ENCODE peak calls at places on chromosomes 2 and 18, in four cellular contexts. I is heart right ventricle; J is psoas muscle; S is CD4-positive, alpha-beta T cell. T is an unnamed sample.
A peak's percentile ranks its signal among the peaks of the same experiment; 100 is the strongest.

GRCh38 chr2:74724496-74724895 is 70.4 kb downstream of the SEMA4F start:
- DNase-seq in S (no peak), I (no peak), J (no peak), T (no peak)

GRCh38 chr2:100936972-100937542 is 65.0 kb upstream of the RPL31 start:
- DNase-seq in S (no peak), I (no peak), J (no peak), T (no peak)

GRCh38 chr2:230765611-230766300 is 53.1 kb downstream of the CAB39 start:
- DNase-seq in J (no peak), I (no peak), S (no peak), T (no peak)

GRCh38 chr2:241816431-241817121 is 7.6 kb downstream of the NEU4 start:
- DNase-seq in S (no peak), I (no peak), J (peak; percentile 17), T (no peak)

GRCh38 chr2:230668939-230669303 is 43.7 kb upstream of the CAB39 start:
- DNase-seq in J (no peak), S (no peak), I (no peak), T (no peak)

GRCh38 chr2:11073791-11074190 is 81.5 kb upstream of the SLC66A3 start:
- DNase-seq in S (no peak), I (no peak), J (no peak), T (no peak)

GRCh38 chr2:61604433-61604832 is 66.3 kb upstream of the XPO1 start:
- DNase-seq in J (no peak), S (no peak), I (no peak), T (no peak)

GRCh38 chr2:51068237-51068636 is 36.3 kb upstream of the NRXN1 start:
- DNase-seq in S (no peak), I (no peak), J (no peak), T (no peak)

GRCh38 chr2:208147759-208148158 is 1.8 kb upstream of the CRYGB start:
- DNase-seq in I (no peak), S (no peak), J (no peak), T (no peak)

GRCh38 chr2:239717319-239717675 is 307.8 kb downstream of the NDUFA10 start:
- DNase-seq in J (no peak), I (no peak), S (no peak), T (no peak)

GRCh38 chr2:144330951-144331651 is 188.8 kb downstream of the ZEB2 start:
- DNase-seq in I (no peak), J (no peak), S (no peak), T (no peak)

GRCh38 chr2:17375262-17375661 is 143.0 kb downstream of the RAD51AP2 start:
- DNase-seq in S (no peak), I (no peak), J (no peak), T (no peak)

DNA sequence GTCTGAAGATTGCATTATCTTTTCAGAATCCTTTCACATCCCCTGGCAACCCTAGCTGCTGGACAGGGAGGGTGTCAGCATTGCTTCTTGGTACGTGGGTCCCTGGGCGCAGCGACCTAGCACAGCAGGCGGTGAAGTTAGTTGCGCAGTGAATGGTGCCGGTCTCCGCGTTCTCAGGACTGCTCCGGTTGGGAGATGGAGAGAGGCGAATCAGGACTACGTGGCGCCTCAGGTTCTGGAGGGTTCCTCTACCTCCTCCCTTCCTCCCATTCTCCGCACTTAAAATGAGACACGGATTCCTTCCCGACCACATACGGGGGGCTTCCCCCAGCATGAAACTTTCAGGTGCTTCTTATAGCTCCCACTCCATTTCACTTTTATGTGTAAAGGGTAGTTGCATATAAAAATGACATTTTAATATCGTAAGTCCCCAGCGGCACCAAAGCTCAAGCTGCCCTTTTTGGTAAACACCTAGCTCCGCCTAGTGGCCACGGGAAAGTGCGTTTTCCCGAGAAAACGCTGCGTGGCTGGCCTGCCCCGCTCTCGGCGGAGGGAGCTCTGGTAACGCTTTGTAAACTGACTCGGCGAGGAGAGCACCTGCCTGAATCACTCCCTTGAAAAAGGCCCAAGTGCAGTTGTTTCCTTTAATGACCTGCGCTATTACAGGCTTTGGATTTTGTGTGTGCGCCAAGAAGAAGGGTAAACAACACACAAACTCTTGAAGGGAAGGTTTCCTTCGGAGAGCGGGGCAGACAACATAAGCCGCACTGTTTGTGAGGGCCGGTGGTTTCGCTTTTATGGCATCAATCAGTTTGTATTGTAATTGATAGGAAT is 32.9 kb upstream of the INHBB start:
- DNase-seq in J (peak; percentile 80), S (peak; percentile 60), I (peak; percentile 86), T (peak; percentile 63)
- H3K27ac ChIP-seq in J (peak overlapping the region; percentile 11), S (no peak overlapping the region), I (no peak overlapping the region), T (no peak overlapping the region)

DNA sequence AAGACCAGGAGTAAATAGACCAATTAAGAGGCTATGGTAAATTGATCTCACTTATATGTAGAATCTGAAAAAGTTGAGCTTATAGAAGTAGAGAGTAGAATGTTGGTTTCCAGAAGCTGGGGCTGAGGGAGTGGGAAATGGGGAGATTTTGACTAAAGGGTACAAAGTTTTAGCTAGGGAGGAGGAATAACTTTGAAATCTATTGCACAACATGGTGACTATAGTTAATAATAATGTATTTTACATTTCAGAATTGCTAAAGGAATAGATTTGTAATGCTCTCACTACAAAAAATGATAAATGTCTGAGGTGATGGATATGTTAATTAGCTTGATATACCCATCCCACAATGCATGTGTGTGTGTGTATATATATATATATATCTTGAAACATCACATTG is 82.1 kb downstream of the UBR3 start:
- DNase-seq in S (no peak), I (no peak), J (no peak), T (no peak)
- H3K27ac ChIP-seq in S (no peak overlapping the region), I (no peak overlapping the region), J (no peak overlapping the region), T (no peak overlapping the region)

GRCh38 chr2:111161971-111162370 is 41.3 kb downstream of the BCL2L11 start:
- DNase-seq in S (no peak), I (peak; percentile 57), J (peak; percentile 66), T (peak; percentile 38)

GRCh38 chr2:111157798-111158197 is 37.1 kb downstream of the BCL2L11 start:
- DNase-seq in S (no peak), I (no peak), J (no peak), T (no peak)

GRCh38 chr2:111159640-111160039 is 38.9 kb downstream of the BCL2L11 start:
- DNase-seq in S (no peak), J (no peak), I (no peak), T (no peak)

GRCh38 chr2:111162718-111163331 is 42.1 kb downstream of the BCL2L11 start:
- DNase-seq in J (no peak), S (no peak), I (no peak), T (no peak)

DNA sequence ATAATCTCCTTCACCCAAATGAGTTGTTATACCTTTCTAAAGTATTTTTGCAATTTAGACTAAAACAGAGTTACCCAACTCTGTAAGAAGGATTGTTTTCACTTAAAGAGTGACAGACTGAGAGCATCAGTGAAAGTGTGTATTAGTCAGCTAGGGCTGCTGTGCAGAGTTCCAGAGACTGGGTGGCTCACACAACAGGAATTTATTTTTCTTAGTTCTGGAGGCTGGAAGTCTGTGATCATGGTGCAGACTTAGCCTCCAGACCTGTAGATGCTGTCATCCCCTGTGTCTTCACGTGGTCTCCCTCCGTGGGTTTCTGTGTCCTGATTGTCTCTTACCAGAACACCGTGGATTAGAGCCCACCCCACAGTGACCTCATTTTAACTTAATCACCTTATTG is 40.0 kb downstream of the BCL2L11 start:
- DNase-seq in I (no peak), J (no peak), S (no peak), T (no peak)
- H3K27ac ChIP-seq in I (no peak overlapping the region), J (no peak overlapping the region), S (no peak overlapping the region), T (no peak overlapping the region)

GRCh38 chr2:164514491-164514890 is 106.8 kb downstream of the GRB14 start:
- DNase-seq in S (no peak), I (no peak), J (no peak), T (no peak)
- H3K27ac ChIP-seq in S (no peak overlapping the region), I (no peak overlapping the region), J (no peak overlapping the region), T (no peak overlapping the region)

GRCh38 chr2:37689751-37690150 is 18.3 kb upstream of the CDC42EP3 start:
- DNase-seq in J (no peak), S (no peak), I (no peak), T (no peak)
- H3K27ac ChIP-seq in J (no peak overlapping the region), S (no peak overlapping the region), I (peak overlapping the region; percentile 51), T (no peak overlapping the region)

GRCh38 chr2:218962859-218963492 is 3.5 kb downstream of the CDK5R2 start:
- DNase-seq in I (peak; percentile 73), J (peak; percentile 65), S (peak; percentile 49), T (no peak)

GRCh38 chr2:218961229-218961628 is 1.8 kb downstream of the CDK5R2 start:
- DNase-seq in J (no peak), I (no peak), S (no peak), T (no peak)

GRCh38 chr2:218963597-218963996 is 4.1 kb downstream of the CDK5R2 start:
- DNase-seq in S (no peak), I (no peak), J (no peak), T (no peak)

GRCh38 chr2:218961651-218962570 is 2.4 kb downstream of the CDK5R2 start:
- DNase-seq in J (no peak), I (no peak), S (no peak), T (no peak)

DNA sequence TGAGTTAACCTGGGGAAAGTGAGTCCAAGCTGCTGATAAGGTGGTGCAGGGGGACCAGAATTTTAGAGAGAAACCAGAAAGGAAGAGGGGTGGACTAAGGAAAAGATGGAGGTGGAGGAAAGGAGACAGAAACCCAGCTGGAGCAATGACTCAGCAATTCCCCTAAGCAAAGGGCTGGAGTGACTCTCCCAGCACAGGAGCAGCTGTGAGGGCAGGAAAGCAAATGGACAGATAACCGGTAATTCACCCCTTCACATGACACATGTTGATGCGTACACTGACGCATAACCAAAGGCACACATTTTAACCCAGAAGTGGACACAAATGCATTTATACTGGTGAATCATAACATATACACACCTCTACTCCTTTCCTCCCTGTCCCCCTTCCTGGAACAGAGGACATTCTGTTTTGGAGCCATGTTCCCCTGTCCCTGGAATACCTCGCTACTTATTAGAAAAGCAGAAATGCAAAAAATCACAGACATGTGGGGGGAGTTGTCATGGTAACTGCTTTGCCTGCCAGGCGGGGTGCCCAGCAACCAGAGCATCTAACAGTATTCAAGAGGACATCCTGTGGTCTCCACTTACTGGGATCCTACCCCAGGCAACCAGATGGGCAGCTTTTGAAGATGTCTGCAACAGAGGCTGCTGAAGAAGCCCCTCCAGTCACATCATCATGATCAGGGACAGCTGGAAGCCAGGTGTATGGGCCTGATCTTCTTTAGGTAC is 4.7 kb downstream of the CDK5R2 start:
- DNase-seq in J (no peak), S (no peak), I (no peak), T (no peak)
- H3K27ac ChIP-seq in J (no peak overlapping the region), S (no peak overlapping the region), I (no peak overlapping the region), T (no peak overlapping the region)

GRCh38 chr18:39053569-39053968 is 1488.0 kb upstream of the CELF4 start:
- DNase-seq in S (no peak), J (no peak), I (no peak), T (no peak)

GRCh38 chr18:39051013-39051412 is 1485.4 kb upstream of the CELF4 start:
- DNase-seq in S (no peak), I (no peak), J (no peak), T (no peak)
- H3K27ac ChIP-seq in S (no peak overlapping the region), I (no peak overlapping the region), J (no peak overlapping the region), T (no peak overlapping the region)

T was measured in caudate nucleus.